ENCODE peak calls at places on chromosome 22, in five cellular contexts. T, M, A, P and W are unnamed samples.
A peak's percentile ranks its signal among the peaks of the same experiment; 100 is the strongest.

GRCh38 chr22:49253656-49254055 is 574.0 kb downstream of the BRD1 start:
- DNase-seq in T (no peak), M (no peak), A (no peak), P (no peak), W (no peak)

GRCh38 chr22:47012589-47013365 is 250.3 kb downstream of the TBC1D22A start:
- DNase-seq in T (no peak), M (no peak), A (peak; percentile 37), P (peak; percentile 27), W (no peak)

GRCh38 chr22:26068571-26068970 is 100.7 kb upstream of the SEZ6L start:
- DNase-seq in A (no peak), T (no peak), P (no peak), M (no peak), W (no peak)

GRCh38 chr22:39176067-39176621 is 23.7 kb upstream of the CBX7 start:
- DNase-seq in T (peak; percentile 90), A (no peak), P (peak; percentile 89), M (peak; percentile 57), W (peak; percentile 48)

GRCh38 chr22:22463855-22464540 is 44.5 kb downstream of the ZNF280B start:
- DNase-seq in T (no peak), M (peak; percentile 44), P (no peak), A (peak; percentile 99), W (peak; percentile 35)

GRCh38 chr22:23256986-23257888 is 76.9 kb downstream of the BCR start:
- DNase-seq in M (peak; percentile 64), P (peak; percentile 82), A (peak; percentile 70), T (peak; percentile 65), W (peak; percentile 61)

GRCh38 chr22:31122532-31123291 is at the start of gene INPP5J:
- DNase-seq in A (peak; percentile 24), P (peak; percentile 57), T (peak; percentile 69), M (peak; percentile 80), W (peak; percentile 69)

GRCh38 chr22:47036352-47036751 is 273.9 kb downstream of the TBC1D22A start:
- DNase-seq in T (no peak), A (no peak), M (no peak), P (peak; percentile 17), W (no peak)

GRCh38 chr22:28464179-28464578 is 215.5 kb downstream of the TTC28 start:
- DNase-seq in T (no peak), P (no peak), M (no peak), A (no peak), W (no peak)

GRCh38 chr22:48547971-48548370 is 1279.7 kb downstream of the BRD1 start:
- DNase-seq in T (peak; percentile 56), A (no peak), P (no peak), M (no peak), W (no peak)

GRCh38 chr22:23119492-23120414 is 22.0 kb downstream of the RSPH14 start:
- DNase-seq in P (no peak), A (peak; percentile 66), M (no peak), T (no peak), W (no peak)

GRCh38 chr22:38925571-38926041 is 31.8 kb upstream of the APOBEC3A start:
- DNase-seq in A (no peak), M (no peak), P (no peak), T (no peak), W (no peak)

GRCh38 chr22:31486951-31487350 is 2.7 kb downstream of the EIF4ENIF1 start:
- DNase-seq in T (no peak), P (no peak), M (no peak), A (no peak), W (no peak)

GRCh38 chr22:31085928-31086327 is 4.8 kb downstream of the SMTN start:
- DNase-seq in T (no peak), P (no peak), M (no peak), A (no peak), W (no peak)

GRCh38 chr22:12613199-12613598 is 2914.8 kb upstream of the OR11H1 start:
- DNase-seq in P (no peak), A (no peak), M (no peak), T (no peak), W (no peak)

GRCh38 chr22:17443413-17444203 is 74.3 kb downstream of the CECR2 start:
- DNase-seq in A (no peak), P (no peak), M (no peak), T (no peak), W (no peak)

GRCh38 chr22:27808730-27809129 is 7.2 kb upstream of the MN1 start:
- DNase-seq in P (no peak), M (no peak), T (no peak), A (no peak), W (no peak)

GRCh38 chr22:31083923-31084810 is 3.0 kb downstream of the SMTN start:
- DNase-seq in T (no peak), P (peak; percentile 42), A (no peak), M (peak; percentile 28), W (no peak)

GRCh38 chr22:32698926-32699619 is 102.4 kb upstream of the TIMP3 start:
- DNase-seq in A (no peak), T (no peak), P (no peak), M (peak; percentile 10), W (no peak)

GRCh38 chr22:46734830-46735453 is 3.1 kb downstream of the CERK start:
- DNase-seq in T (peak; percentile 75), M (peak; percentile 72), A (no peak), P (no peak), W (peak; percentile 56)

GRCh38 chr22:22195265-22196017 is 49.1 kb upstream of the VPREB1 start:
- DNase-seq in P (peak; percentile 55), M (peak; percentile 87), A (peak; percentile 100), T (no peak), W (peak; percentile 83)

GRCh38 chr22:48434156-48434867 is 1393.4 kb downstream of the BRD1 start:
- DNase-seq in T (no peak), A (no peak), P (no peak), M (no peak), W (no peak)

GRCh38 chr22:17920145-17920605 is 104.2 kb downstream of the MICAL3 start:
- DNase-seq in T (no peak), P (peak; percentile 64), A (peak; percentile 71), M (peak; percentile 79), W (peak; percentile 57)

GRCh38 chr22:49067504-49067903 is 760.2 kb downstream of the BRD1 start:
- DNase-seq in A (no peak), M (no peak), P (no peak), T (no peak), W (no peak)

GRCh38 chr22:48820481-48821345 is 1007.0 kb downstream of the BRD1 start:
- DNase-seq in P (no peak), T (no peak), M (no peak), A (no peak), W (no peak)

GRCh38 chr22:36687516-36687915 is 16.0 kb downstream of the CACNG2 start:
- DNase-seq in T (no peak), A (no peak), M (no peak), P (no peak), W (no peak)

GRCh38 chr22:32880906-32881596 is 79.5 kb downstream of the TIMP3 start:
- DNase-seq in P (peak; percentile 91), M (peak; percentile 23), T (peak; percentile 90), A (peak; percentile 78), W (peak; percentile 26)

GRCh38 chr22:48779211-48779643 is 1048.4 kb downstream of the BRD1 start:
- DNase-seq in P (no peak), M (no peak), T (no peak), A (no peak), W (no peak)

GRCh38 chr22:27605390-27605789 is 196.2 kb downstream of the MN1 start:
- DNase-seq in P (no peak), A (no peak), T (no peak), M (no peak), W (no peak)

GRCh38 chr22:50083462-50084081 is 1.7 kb downstream of the MLC1 start:
- DNase-seq in P (no peak), A (no peak), M (no peak), T (peak; percentile 71), W (no peak)

GRCh38 chr22:32985899-32986772 is 72.0 kb downstream of the SYN3 start:
- DNase-seq in A (peak; percentile 67), T (no peak), M (peak; percentile 67), P (peak; percentile 66), W (peak; percentile 58)

GRCh38 chr22:24543679-24544243 is 11.2 kb downstream of the GUCD1 start:
- DNase-seq in A (no peak), T (peak; percentile 57), P (no peak), M (no peak), W (no peak)
- H3K4me1 ChIP-seq in A (no peaks in the 10 kb centered on the region), T (peaks cover 25% of the 10 kb centered on the region), P (peaks cover 3% of the 10 kb centered on the region), M (no peaks in the 10 kb centered on the region), W (peaks cover 35% of the 10 kb centered on the region)

DNA sequence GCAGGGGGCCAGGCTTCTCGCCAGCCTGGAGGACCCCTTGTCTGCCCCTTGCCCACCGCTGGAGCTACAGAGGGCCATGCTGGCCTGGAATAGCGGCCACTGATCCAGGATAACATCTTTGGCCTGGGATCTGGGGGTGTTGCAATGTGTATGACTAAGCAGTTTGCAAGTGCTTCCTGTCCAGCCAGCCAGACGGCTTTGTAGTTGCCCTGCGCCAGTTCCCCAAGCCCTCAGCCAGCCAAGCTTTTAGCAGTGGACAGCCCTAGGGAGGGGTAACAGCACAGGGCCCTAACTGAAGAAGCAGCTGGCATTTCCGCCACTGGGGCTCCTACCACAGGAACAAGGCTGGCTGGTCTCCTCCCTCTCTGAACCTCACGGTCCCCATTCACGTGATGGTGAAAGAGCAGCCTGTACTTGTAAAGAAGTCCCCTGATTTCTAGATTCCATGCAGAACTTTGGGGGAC is 32.1 kb downstream of the UQCR10 start:
- DNase-seq in M (peak; percentile 70), P (peak; percentile 79), A (peak; percentile 72), T (no peak), W (peak; percentile 95)
- TF ChIP-seq EP300 in M (no peak), P (no peak), A (peak; percentile 71), T (peak; percentile 87), W (no peak)

GRCh38 chr22:20464912-20465758 is 27.5 kb upstream of the SCARF2 start:
- DNase-seq in A (no peak), P (no peak), T (peak; percentile 55), M (no peak), W (no peak)
- H3K4me1 ChIP-seq in A (peaks cover 7% of the 10 kb centered on the region), P (peaks cover 6% of the 10 kb centered on the region), T (peaks cover 17% of the 10 kb centered on the region), M (peaks cover 4% of the 10 kb centered on the region), W (no peaks in the 10 kb centered on the region)

GRCh38 chr22:37753746-37754145 is 54.0 kb upstream of the GCAT start:
- DNase-seq in P (no peak), A (no peak), M (no peak), T (peak; percentile 56), W (no peak)
- TF ChIP-seq EP300 in P (no peak), A (no peak), M (no peak), T (no peak), W (no peak)

DNA sequence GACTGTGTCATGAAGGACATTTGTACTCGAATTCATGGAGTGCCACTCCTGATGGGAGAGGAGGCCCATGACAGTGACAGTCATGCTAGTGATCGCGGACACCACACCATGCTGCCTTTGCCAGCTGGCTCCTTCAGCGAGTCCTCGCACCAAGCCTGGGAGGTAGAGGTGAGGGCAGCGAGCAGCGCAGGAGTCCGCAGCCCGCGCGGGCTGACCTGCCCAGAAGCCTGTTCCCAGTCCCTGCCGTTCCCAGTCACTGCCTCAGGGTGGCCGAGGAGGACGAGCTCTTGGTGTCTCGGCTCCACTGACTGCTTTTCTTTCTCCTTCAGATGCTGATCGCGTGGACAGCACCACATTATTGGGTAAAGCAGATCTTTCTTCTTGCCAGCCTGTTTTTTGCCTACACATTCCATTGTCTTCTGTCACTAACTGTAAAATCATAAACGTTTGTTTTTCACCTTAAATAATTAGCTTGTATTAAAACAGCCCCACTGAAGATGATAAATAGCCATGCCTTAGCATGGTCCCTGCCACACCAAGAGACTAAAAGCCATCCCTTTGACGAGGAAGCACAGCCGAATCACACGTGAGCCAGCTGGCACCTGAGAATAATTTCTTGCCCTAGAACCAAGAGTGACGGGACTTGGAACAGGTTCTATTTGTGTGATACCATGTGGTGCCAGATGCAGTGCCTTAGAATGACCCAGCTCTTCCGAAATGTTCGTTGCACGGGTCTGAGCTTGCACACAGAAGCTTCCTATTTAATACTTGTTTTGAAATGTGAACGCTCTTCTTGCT is 25.5 kb downstream of the FAM118A start:
- DNase-seq in A (no peak), T (no peak), P (no peak), M (no peak), W (no peak)
- H3K4me1 ChIP-seq in A (no peaks in the 10 kb centered on the region), T (peaks cover 13% of the 10 kb centered on the region), P (peaks cover 7% of the 10 kb centered on the region), M (peaks cover 8% of the 10 kb centered on the region), W (peaks cover 16% of the 10 kb centered on the region)